ENCODE peak calls at places on chromosomes 4 and X, in four cellular contexts. One of them, this sample, is unnamed.

GRCh38 chr4:139651282-139652194 is 14.1 kb upstream of the MGST2 start:
- DNase-seq in fibroblast of pulmonary artery: peak; percentile 93
- DNase-seq in HFFc6: peak; percentile 71
- DNase-seq in breast epithelium: peak; percentile 60
- DNase-seq in this sample: peak; percentile 43

GRCh38 chr4:107153228-107153627 is 117.1 kb upstream of the DKK2 start:
- DNase-seq in breast epithelium: no peak
- DNase-seq in fibroblast of pulmonary artery: peak; percentile 43
- DNase-seq in HFFc6: peak; percentile 21
- DNase-seq in this sample: no peak

GRCh38 chr4:156885374-156885773 is 86.2 kb downstream of the PDGFC start:
- DNase-seq in breast epithelium: no peak
- DNase-seq in fibroblast of pulmonary artery: no peak
- DNase-seq in HFFc6: no peak
- DNase-seq in this sample: no peak

GRCh38 chr4:121308328-121308663 is 72.5 kb downstream of the QRFPR start:
- DNase-seq in HFFc6: peak; percentile 9
- DNase-seq in fibroblast of pulmonary artery: no peak
- DNase-seq in breast epithelium: no peak
- DNase-seq in this sample: no peak

GRCh38 chrX:13341491-13342101 is 21.7 kb upstream of the ATXN3L start:
- DNase-seq in HFFc6: no peak
- DNase-seq in fibroblast of pulmonary artery: peak; percentile 21
- DNase-seq in breast epithelium: no peak
- DNase-seq in this sample: no peak

GRCh38 chr4:182478475-182478874 is 235.3 kb downstream of the TENM3 start:
- DNase-seq in breast epithelium: no peak
- DNase-seq in fibroblast of pulmonary artery: peak; percentile 65
- DNase-seq in HFFc6: peak; percentile 74
- DNase-seq in this sample: no peak

GRCh38 chrX:2656243-2656836 is 34.8 kb upstream of the CD99 start:
- DNase-seq in fibroblast of pulmonary artery: no peak
- DNase-seq in breast epithelium: no peak
- DNase-seq in HFFc6: no peak
- DNase-seq in this sample: no peak

GRCh38 chrX:109684136-109684535 is 48.9 kb downstream of the ACSL4 start:
- DNase-seq in HFFc6: peak; percentile 4
- DNase-seq in breast epithelium: no peak
- DNase-seq in fibroblast of pulmonary artery: no peak
- DNase-seq in this sample: no peak

GRCh38 chr4:114464873-114465272 is 133.7 kb upstream of the UGT8 start:
- DNase-seq in HFFc6: peak; percentile 3
- DNase-seq in breast epithelium: no peak
- DNase-seq in fibroblast of pulmonary artery: no peak
- DNase-seq in this sample: no peak

GRCh38 chr4:138519436-138519835 is 277.3 kb upstream of the SLC7A11 start:
- DNase-seq in breast epithelium: no peak
- DNase-seq in fibroblast of pulmonary artery: no peak
- DNase-seq in HFFc6: no peak
- DNase-seq in this sample: no peak

GRCh38 chrX:71181558-71181909 is 36.9 kb downstream of the NLGN3 start:
- DNase-seq in fibroblast of pulmonary artery: no peak
- DNase-seq in breast epithelium: no peak
- DNase-seq in HFFc6: no peak
- DNase-seq in this sample: peak; percentile 49

GRCh38 chrX:42615161-42615563 is 162.8 kb downstream of the PPP1R2C start:
- DNase-seq in fibroblast of pulmonary artery: peak; percentile 5
- DNase-seq in HFFc6: no peak
- DNase-seq in breast epithelium: no peak
- DNase-seq in this sample: peak; percentile 5

GRCh38 chr4:87073570-87074470 is 139.0 kb downstream of the AFF1 start:
- DNase-seq in fibroblast of pulmonary artery: no peak
- DNase-seq in breast epithelium: no peak
- DNase-seq in HFFc6: no peak
- DNase-seq in this sample: peak; percentile 83

GRCh38 chr4:38188631-38189101 is 228.5 kb downstream of the PTTG2 start:
- DNase-seq in fibroblast of pulmonary artery: no peak
- DNase-seq in breast epithelium: no peak
- DNase-seq in HFFc6: no peak
- DNase-seq in this sample: no peak

GRCh38 chr4:41456559-41457101 is 81.3 kb upstream of the LIMCH1 start:
- DNase-seq in HFFc6: no peak
- DNase-seq in breast epithelium: no peak
- DNase-seq in fibroblast of pulmonary artery: no peak
- DNase-seq in this sample: no peak

GRCh38 chrX:48818866-48819265 is 7.4 kb upstream of the ERAS start:
- DNase-seq in HFFc6: no peak
- DNase-seq in breast epithelium: no peak
- DNase-seq in fibroblast of pulmonary artery: no peak
- DNase-seq in this sample: no peak

GRCh38 chr4:13541720-13542576 is 2.4 kb downstream of the NKX3-2 start:
- DNase-seq in breast epithelium: no peak
- DNase-seq in HFFc6: no peak
- DNase-seq in fibroblast of pulmonary artery: no peak
- DNase-seq in this sample: no peak

GRCh38 chr4:152679414-152680281 is at the start of gene TMEM154:
- DNase-seq in HFFc6: peak; percentile 17
- DNase-seq in breast epithelium: peak; percentile 61
- DNase-seq in fibroblast of pulmonary artery: peak; percentile 91
- DNase-seq in this sample: peak; percentile 73

GRCh38 chrX:64169988-64170387 is 35.5 kb downstream of the AMER1 start:
- DNase-seq in fibroblast of pulmonary artery: no peak
- DNase-seq in HFFc6: no peak
- DNase-seq in breast epithelium: no peak
- DNase-seq in this sample: no peak

GRCh38 chrX:123814343-123814742 is 45.5 kb upstream of the XIAP start:
- DNase-seq in breast epithelium: no peak
- DNase-seq in HFFc6: no peak
- DNase-seq in fibroblast of pulmonary artery: no peak
- DNase-seq in this sample: no peak

GRCh38 chr4:73936969-73937368 is 44.9 kb downstream of the PF4 start:
- DNase-seq in HFFc6: no peak
- DNase-seq in breast epithelium: no peak
- DNase-seq in fibroblast of pulmonary artery: no peak
- DNase-seq in this sample: no peak

GRCh38 chrX:149682956-149683947 is 28.6 kb upstream of the MAGEA11 start:
- DNase-seq in fibroblast of pulmonary artery: no peak
- DNase-seq in breast epithelium: no peak
- DNase-seq in HFFc6: no peak
- DNase-seq in this sample: no peak
- TF ChIP-seq CTCF in fibroblast of pulmonary artery: no peak
- TF ChIP-seq CTCF in breast epithelium: no peak
- TF ChIP-seq CTCF in HFFc6: no peak
- TF ChIP-seq CTCF in this sample: no peak

GRCh38 chr4:10716163-10716562 is 31.6 kb upstream of the CLNK start:
- DNase-seq in HFFc6: no peak
- DNase-seq in fibroblast of pulmonary artery: no peak
- DNase-seq in breast epithelium: no peak
- DNase-seq in this sample: no peak
- TF ChIP-seq CTCF in HFFc6: peak; percentile 19
- TF ChIP-seq CTCF in fibroblast of pulmonary artery: no peak
- TF ChIP-seq CTCF in breast epithelium: no peak
- TF ChIP-seq CTCF in this sample: no peak

DNA sequence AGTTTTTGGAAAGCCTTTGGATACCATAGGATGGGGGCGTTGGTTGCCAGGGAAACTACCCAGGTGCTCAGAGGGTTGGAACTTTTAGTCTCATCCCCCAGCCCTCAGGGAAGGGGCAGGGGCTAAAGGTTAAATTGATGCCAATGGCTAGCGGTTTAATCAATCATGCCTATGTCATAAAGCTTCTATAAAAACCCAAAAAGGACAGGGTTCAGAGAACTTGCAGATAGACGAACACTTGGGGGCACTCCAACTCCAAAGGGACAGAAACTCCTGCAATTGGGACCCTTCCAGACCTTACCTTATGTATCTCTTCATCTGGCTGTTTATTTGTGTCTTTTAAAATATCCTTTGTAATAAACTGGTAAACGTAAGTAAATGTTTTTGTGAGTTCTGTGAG is 30.0 kb upstream of the GPR173 start:
- DNase-seq in HFFc6: no peak
- DNase-seq in breast epithelium: no peak
- DNase-seq in fibroblast of pulmonary artery: no peak
- DNase-seq in this sample: no peak
- TF ChIP-seq CTCF in HFFc6: peak; percentile 11
- TF ChIP-seq CTCF in breast epithelium: no peak
- TF ChIP-seq CTCF in fibroblast of pulmonary artery: peak; percentile 6
- TF ChIP-seq CTCF in this sample: no peak

DNA sequence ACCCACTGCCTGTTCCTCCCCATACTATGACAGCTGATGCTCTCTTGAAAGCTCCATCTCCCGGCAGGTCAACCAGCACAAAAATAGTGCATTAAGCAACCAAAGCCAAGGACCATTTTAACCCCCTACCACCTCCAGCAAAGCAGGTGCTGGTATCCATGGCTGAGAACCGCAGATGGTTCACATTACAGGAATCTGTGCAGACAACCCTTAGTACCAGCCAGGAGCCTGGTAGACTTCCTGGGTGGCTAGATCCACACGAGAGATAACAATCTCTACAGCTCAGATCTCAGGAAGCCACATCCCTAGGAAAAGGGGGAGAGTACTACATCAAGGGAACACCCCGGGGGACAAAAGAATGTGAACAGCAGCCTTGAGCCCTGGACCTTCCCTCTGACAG is 248.0 kb downstream of the FGF13 start:
- DNase-seq in breast epithelium: no peak
- DNase-seq in fibroblast of pulmonary artery: no peak
- DNase-seq in HFFc6: no peak
- DNase-seq in this sample: no peak
- TF ChIP-seq CTCF in breast epithelium: no peak
- TF ChIP-seq CTCF in fibroblast of pulmonary artery: no peak
- TF ChIP-seq CTCF in HFFc6: no peak
- TF ChIP-seq CTCF in this sample: no peak

GRCh38 chrX:87299563-87300160 is 217.9 kb upstream of the KLHL4 start:
- DNase-seq in HFFc6: no peak
- DNase-seq in breast epithelium: no peak
- DNase-seq in fibroblast of pulmonary artery: peak; percentile 30
- DNase-seq in this sample: no peak
- TF ChIP-seq CTCF in HFFc6: peak; percentile 75
- TF ChIP-seq CTCF in breast epithelium: peak; percentile 18
- TF ChIP-seq CTCF in fibroblast of pulmonary artery: peak; percentile 42
- TF ChIP-seq CTCF in this sample: peak; percentile 13

DNA sequence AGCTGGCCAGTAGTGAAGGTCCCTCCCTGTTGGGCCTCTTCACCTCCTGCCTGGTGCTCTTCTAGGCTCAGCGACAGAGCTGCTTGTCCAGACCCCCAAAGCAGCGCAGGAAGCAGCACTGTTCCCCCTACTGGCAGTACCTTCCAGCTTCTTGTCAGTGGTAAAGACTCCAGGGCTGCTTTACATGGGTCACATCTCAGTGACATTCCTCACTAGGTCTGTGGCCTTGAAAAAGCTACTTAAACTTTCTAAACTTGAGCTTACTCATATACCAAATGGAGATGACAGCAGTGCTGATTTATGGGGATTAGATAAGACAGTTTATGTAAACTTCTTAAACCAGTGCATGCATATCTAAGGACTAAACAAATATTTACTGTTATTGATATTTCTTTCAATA is 117.3 kb downstream of the FAT4 start:
- DNase-seq in fibroblast of pulmonary artery: peak; percentile 35
- DNase-seq in HFFc6: peak; percentile 12
- DNase-seq in breast epithelium: no peak
- DNase-seq in this sample: no peak
- TF ChIP-seq CTCF in fibroblast of pulmonary artery: peak; percentile 32
- TF ChIP-seq CTCF in HFFc6: peak; percentile 28
- TF ChIP-seq CTCF in breast epithelium: no peak
- TF ChIP-seq CTCF in this sample: no peak

DNA sequence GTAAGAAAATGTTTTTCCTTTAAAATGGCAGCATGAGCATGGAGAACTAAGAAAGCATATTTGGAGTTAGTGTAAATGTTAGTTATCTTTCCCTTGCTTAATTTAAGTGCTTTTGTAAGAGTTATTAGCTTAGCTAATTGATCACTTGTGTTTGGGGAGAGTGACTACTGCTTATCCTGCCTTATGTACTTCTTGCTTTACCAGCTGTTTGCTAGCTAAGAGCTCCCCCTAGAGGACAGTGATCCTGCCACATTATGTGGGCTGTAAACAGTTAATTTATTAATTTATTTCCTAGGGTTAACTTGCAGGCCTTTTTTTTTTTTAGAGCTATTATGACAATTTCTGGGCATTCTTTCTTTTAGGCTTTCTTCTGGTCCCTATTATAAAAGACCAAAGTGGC is 435.8 kb downstream of the MAGEB5 start:
- DNase-seq in breast epithelium: no peak
- DNase-seq in HFFc6: no peak
- DNase-seq in fibroblast of pulmonary artery: no peak
- DNase-seq in this sample: no peak
- TF ChIP-seq CTCF in breast epithelium: no peak
- TF ChIP-seq CTCF in HFFc6: no peak
- TF ChIP-seq CTCF in fibroblast of pulmonary artery: no peak
- TF ChIP-seq CTCF in this sample: peak; percentile 21

This sample was measured in GM12864.